ENCODE peak calls at places on chromosomes 3 and 15, in five cellular contexts. One of them, this sample, is unnamed.

GRCh38 chr3:155416500-155417118 is 123.1 kb upstream of the STRIT1 start:
- DNase-seq in stimulated activated CD4-positive, alpha-beta T cell treated with anti-CD3 and anti-CD28 coated beads, Interleukin-1b, Interleukin-23, amount 100 ng/mL, for 24 hours: no peak
- DNase-seq in NCI-H1092: no peak
- DNase-seq in progenitor cell of endocrine pancreas: no peak
- DNase-seq in NCI-H1105 treated with DMSO at 0.1 percent for 48 hours: no peak
- DNase-seq in this sample: no peak

GRCh38 chr15:77384086-77384485 is 35.8 kb downstream of the PEAK1 start:
- DNase-seq in stimulated activated CD4-positive, alpha-beta T cell treated with anti-CD3 and anti-CD28 coated beads, Interleukin-1b, Interleukin-23, amount 100 ng/mL, for 24 hours: no peak
- DNase-seq in NCI-H1092: no peak
- DNase-seq in progenitor cell of endocrine pancreas: no peak
- DNase-seq in NCI-H1105 treated with DMSO at 0.1 percent for 48 hours: no peak
- DNase-seq in this sample: no peak

GRCh38 chr3:159208080-159208479 is 406.2 kb downstream of the MFSD1 start:
- DNase-seq in stimulated activated CD4-positive, alpha-beta T cell treated with anti-CD3 and anti-CD28 coated beads, Interleukin-1b, Interleukin-23, amount 100 ng/mL, for 24 hours: no peak
- DNase-seq in NCI-H1092: no peak
- DNase-seq in progenitor cell of endocrine pancreas: no peak
- DNase-seq in NCI-H1105 treated with DMSO at 0.1 percent for 48 hours: no peak
- DNase-seq in this sample: no peak

GRCh38 chr3:58529516-58530353 is 7.3 kb downstream of the ACOX2 start:
- DNase-seq in stimulated activated CD4-positive, alpha-beta T cell treated with anti-CD3 and anti-CD28 coated beads, Interleukin-1b, Interleukin-23, amount 100 ng/mL, for 24 hours: no peak
- DNase-seq in NCI-H1092: no peak
- DNase-seq in progenitor cell of endocrine pancreas: peak; percentile 29
- DNase-seq in NCI-H1105 treated with DMSO at 0.1 percent for 48 hours: no peak
- DNase-seq in this sample: no peak

GRCh38 chr15:70133296-70133695 is 35.6 kb upstream of the TLE3 start:
- DNase-seq in stimulated activated CD4-positive, alpha-beta T cell treated with anti-CD3 and anti-CD28 coated beads, Interleukin-1b, Interleukin-23, amount 100 ng/mL, for 24 hours: no peak
- DNase-seq in NCI-H1092: no peak
- DNase-seq in progenitor cell of endocrine pancreas: no peak
- DNase-seq in NCI-H1105 treated with DMSO at 0.1 percent for 48 hours: no peak
- DNase-seq in this sample: no peak

GRCh38 chr3:36932979-36933378 is 11.9 kb downstream of the TRANK1 start:
- DNase-seq in stimulated activated CD4-positive, alpha-beta T cell treated with anti-CD3 and anti-CD28 coated beads, Interleukin-1b, Interleukin-23, amount 100 ng/mL, for 24 hours: no peak
- DNase-seq in NCI-H1092: no peak
- DNase-seq in progenitor cell of endocrine pancreas: no peak
- DNase-seq in NCI-H1105 treated with DMSO at 0.1 percent for 48 hours: no peak
- DNase-seq in this sample: no peak

GRCh38 chr15:73328986-73329385 is 39.8 kb downstream of the HCN4 start:
- DNase-seq in stimulated activated CD4-positive, alpha-beta T cell treated with anti-CD3 and anti-CD28 coated beads, Interleukin-1b, Interleukin-23, amount 100 ng/mL, for 24 hours: no peak
- DNase-seq in NCI-H1092: no peak
- DNase-seq in progenitor cell of endocrine pancreas: no peak
- DNase-seq in NCI-H1105 treated with DMSO at 0.1 percent for 48 hours: no peak
- DNase-seq in this sample: no peak

GRCh38 chr15:83198476-83198875 is 9.1 kb downstream of the HDGFL3 start:
- DNase-seq in stimulated activated CD4-positive, alpha-beta T cell treated with anti-CD3 and anti-CD28 coated beads, Interleukin-1b, Interleukin-23, amount 100 ng/mL, for 24 hours: no peak
- DNase-seq in NCI-H1092: no peak
- DNase-seq in progenitor cell of endocrine pancreas: no peak
- DNase-seq in NCI-H1105 treated with DMSO at 0.1 percent for 48 hours: no peak
- DNase-seq in this sample: no peak

GRCh38 chr3:56904526-56905245 is 102.9 kb upstream of the ARHGEF3 start:
- DNase-seq in stimulated activated CD4-positive, alpha-beta T cell treated with anti-CD3 and anti-CD28 coated beads, Interleukin-1b, Interleukin-23, amount 100 ng/mL, for 24 hours: no peak
- DNase-seq in NCI-H1092: no peak
- DNase-seq in progenitor cell of endocrine pancreas: no peak
- DNase-seq in NCI-H1105 treated with DMSO at 0.1 percent for 48 hours: no peak
- DNase-seq in this sample: no peak

GRCh38 chr3:111667621-111668239 is 72.6 kb upstream of the ZBED2 start:
- DNase-seq in stimulated activated CD4-positive, alpha-beta T cell treated with anti-CD3 and anti-CD28 coated beads, Interleukin-1b, Interleukin-23, amount 100 ng/mL, for 24 hours: peak; percentile 35
- DNase-seq in NCI-H1092: no peak
- DNase-seq in progenitor cell of endocrine pancreas: no peak
- DNase-seq in NCI-H1105 treated with DMSO at 0.1 percent for 48 hours: no peak
- DNase-seq in this sample: peak; percentile 39

GRCh38 chr3:178967184-178967532 is 104.5 kb downstream of the ZMAT3 start:
- DNase-seq in stimulated activated CD4-positive, alpha-beta T cell treated with anti-CD3 and anti-CD28 coated beads, Interleukin-1b, Interleukin-23, amount 100 ng/mL, for 24 hours: no peak
- DNase-seq in NCI-H1092: no peak
- DNase-seq in progenitor cell of endocrine pancreas: no peak
- DNase-seq in NCI-H1105 treated with DMSO at 0.1 percent for 48 hours: no peak
- DNase-seq in this sample: no peak

GRCh38 chr3:27749640-27750039 is 27.5 kb upstream of the EOMES start:
- DNase-seq in stimulated activated CD4-positive, alpha-beta T cell treated with anti-CD3 and anti-CD28 coated beads, Interleukin-1b, Interleukin-23, amount 100 ng/mL, for 24 hours: no peak
- DNase-seq in NCI-H1092: no peak
- DNase-seq in progenitor cell of endocrine pancreas: no peak
- DNase-seq in NCI-H1105 treated with DMSO at 0.1 percent for 48 hours: no peak
- DNase-seq in this sample: no peak

GRCh38 chr3:63993653-63994079 is 29.6 kb downstream of the PSMD6 start:
- DNase-seq in stimulated activated CD4-positive, alpha-beta T cell treated with anti-CD3 and anti-CD28 coated beads, Interleukin-1b, Interleukin-23, amount 100 ng/mL, for 24 hours: peak; percentile 16
- DNase-seq in NCI-H1092: peak; percentile 31
- DNase-seq in progenitor cell of endocrine pancreas: peak; percentile 44
- DNase-seq in NCI-H1105 treated with DMSO at 0.1 percent for 48 hours: peak; percentile 38
- DNase-seq in this sample: peak; percentile 44

GRCh38 chr3:125622381-125622788 is 27.1 kb upstream of the OSBPL11 start:
- DNase-seq in stimulated activated CD4-positive, alpha-beta T cell treated with anti-CD3 and anti-CD28 coated beads, Interleukin-1b, Interleukin-23, amount 100 ng/mL, for 24 hours: no peak
- DNase-seq in NCI-H1092: no peak
- DNase-seq in progenitor cell of endocrine pancreas: no peak
- DNase-seq in NCI-H1105 treated with DMSO at 0.1 percent for 48 hours: no peak
- DNase-seq in this sample: no peak

GRCh38 chr3:169914321-169914720 is 2.9 kb downstream of the SAMD7 start:
- DNase-seq in stimulated activated CD4-positive, alpha-beta T cell treated with anti-CD3 and anti-CD28 coated beads, Interleukin-1b, Interleukin-23, amount 100 ng/mL, for 24 hours: no peak
- DNase-seq in NCI-H1092: no peak
- DNase-seq in progenitor cell of endocrine pancreas: no peak
- DNase-seq in NCI-H1105 treated with DMSO at 0.1 percent for 48 hours: no peak
- DNase-seq in this sample: no peak

GRCh38 chr3:1823867-1824266 is 274.8 kb upstream of the CNTN4 start:
- DNase-seq in stimulated activated CD4-positive, alpha-beta T cell treated with anti-CD3 and anti-CD28 coated beads, Interleukin-1b, Interleukin-23, amount 100 ng/mL, for 24 hours: no peak
- DNase-seq in NCI-H1092: no peak
- DNase-seq in progenitor cell of endocrine pancreas: no peak
- DNase-seq in NCI-H1105 treated with DMSO at 0.1 percent for 48 hours: no peak
- DNase-seq in this sample: no peak

GRCh38 chr3:81760215-81760614 is 1.2 kb downstream of the GBE1 start:
- DNase-seq in stimulated activated CD4-positive, alpha-beta T cell treated with anti-CD3 and anti-CD28 coated beads, Interleukin-1b, Interleukin-23, amount 100 ng/mL, for 24 hours: no peak
- DNase-seq in NCI-H1092: no peak
- DNase-seq in progenitor cell of endocrine pancreas: no peak
- DNase-seq in NCI-H1105 treated with DMSO at 0.1 percent for 48 hours: no peak
- DNase-seq in this sample: no peak

This sample was measured in GM12891.